ENCODE peak calls at places on chromosomes 16 and 17, in nine cellular contexts. P is stomach, A is sigmoid colon, H is GM12878, J is upper lobe of left lung, K is A549, U is tibial nerve, Z is transverse colon, N is esophagus muscularis mucosa. C is an unnamed sample.

GRCh38 chr17:43768382-43768781 is 9.8 kb upstream of the SOST start:
- DNase-seq in A (peak), P (peak), J (peak), Z (peak), U (peak), N (no peak), H (no peak), K (no peak), C (no peak)

GRCh38 chr17:31803494-31804213 is 55.4 kb downstream of the COPRS start:
- DNase-seq in P (no peak), Z (peak), K (peak), H (no peak), U (no peak), N (no peak), A (no peak), J (no peak), C (no peak)

GRCh38 chr16:23145608-23146007 is 3.6 kb downstream of the USP31 start:
- DNase-seq in U (no peak), K (peak), P (no peak), J (no peak), Z (no peak), N (no peak), H (no peak), A (no peak), C (no peak)

GRCh38 chr17:78935419-78936323 is 10.5 kb upstream of the TIMP2 start:
- DNase-seq in J (no peak), U (peak), N (no peak), P (peak), Z (peak), H (no peak), K (peak), A (peak), C (peak)

GRCh38 chr17:7591596-7591995 is 1.7 kb upstream of the SOX15 start:
- DNase-seq in J (no peak), Z (no peak), U (no peak), A (no peak), N (no peak), K (no peak), H (no peak), P (no peak), C (no peak)

GRCh38 chr16:21950782-21951521 is 2.2 kb upstream of the UQCRC2 start:
- DNase-seq in N (no peak), U (peak), A (no peak), H (no peak), Z (no peak), K (peak), P (no peak), J (no peak), C (no peak)

GRCh38 chr16:11218324-11218962 is 37.6 kb downstream of the SOCS1 start:
- DNase-seq in K (peak), J (no peak), Z (no peak), A (no peak), U (no peak), N (no peak), H (no peak), P (no peak), C (no peak)

GRCh38 chr16:7116734-7117133 is 215.9 kb upstream of the RBFOX1 start:
- DNase-seq in N (no peak), U (no peak), H (no peak), A (no peak), Z (no peak), P (no peak), J (no peak), K (no peak), C (no peak)

GRCh38 chr16:67181346-67181745 is 2.4 kb downstream of the MATCAP1 start:
- DNase-seq in P (no peak), K (no peak), A (peak), J (no peak), H (no peak), Z (peak), U (peak), N (no peak), C (peak)

GRCh38 chr17:68981288-68981687 is 26.1 kb upstream of the ABCA8 start:
- DNase-seq in P (peak), N (no peak), Z (peak), H (peak), J (no peak), U (peak), A (peak), K (no peak), C (no peak)

GRCh38 chr16:87897563-87898505 is 28.5 kb upstream of the SLC7A5 start:
- DNase-seq in A (no peak), P (no peak), H (no peak), N (no peak), K (no peak), U (no peak), Z (no peak), J (no peak), C (no peak)

GRCh38 chr16:12794486-12795399 is 8.9 kb downstream of the CPPED1 start:
- DNase-seq in N (no peak), P (no peak), J (no peak), Z (no peak), U (no peak), H (no peak), A (no peak), K (no peak), C (peak)

GRCh38 chr17:32912218-32912897 is 15.6 kb upstream of the TMEM98 start:
- DNase-seq in A (peak), N (peak), Z (peak), P (peak), K (peak), J (peak), U (peak), H (no peak), C (peak)

GRCh38 chr17:32445976-32446375 is 1.7 kb downstream of the PSMD11 start:
- DNase-seq in K (peak), U (no peak), J (no peak), Z (no peak), P (no peak), N (no peak), A (no peak), H (no peak), C (no peak)

GRCh38 chr16:28990375-28991040 is 5.7 kb downstream of the LAT start:
- DNase-seq in U (no peak), Z (no peak), K (no peak), H (no peak), J (no peak), N (no peak), A (no peak), P (no peak), C (no peak)

GRCh38 chr16:11052080-11052808 is 107.9 kb downstream of the CLEC16A start:
- DNase-seq in K (no peak), U (no peak), H (peak), Z (peak), N (no peak), P (no peak), J (peak), A (peak), C (peak)

GRCh38 chr16:76343761-76344160 is 66.6 kb downstream of the CNTNAP4 start:
- DNase-seq in H (no peak), J (no peak), Z (no peak), N (no peak), A (no peak), U (no peak), K (no peak), P (no peak), C (no peak)

GRCh38 chr17:66576473-66576872 is 258.4 kb upstream of the CACNG5 start:
- DNase-seq in A (no peak), P (no peak), K (no peak), J (no peak), Z (no peak), U (no peak), N (no peak), H (no peak), C (no peak)

GRCh38 chr17:41810659-41811548 is 845 bp downstream of the P3H4 start:
- DNase-seq in A (peak), P (peak), K (no peak), U (no peak), N (no peak), Z (peak), H (no peak), J (no peak), C (no peak)

GRCh38 chr17:76867578-76868175 is 527 bp upstream of the MGAT5B start:
- DNase-seq in H (no peak), J (no peak), Z (no peak), N (no peak), U (no peak), P (no peak), A (no peak), K (peak), C (no peak)

GRCh38 chr16:10558746-10559641 is 21.4 kb downstream of the EMP2 start:
- DNase-seq in Z (peak), N (no peak), A (peak), J (peak), P (peak), H (no peak), U (peak), K (no peak), C (peak)

GRCh38 chr17:56894859-56895455 is 18.9 kb downstream of the TRIM25 start:
- DNase-seq in J (no peak), A (no peak), K (no peak), U (no peak), Z (no peak), N (no peak), P (no peak), H (no peak), C (no peak)

GRCh38 chr16:70800306-70800705 is 652 bp downstream of the VAC14 start:
- DNase-seq in U (no peak), K (no peak), J (no peak), N (no peak), H (no peak), A (no peak), P (no peak), Z (no peak), C (no peak)

GRCh38 chr16:69910964-69911363 is 40.2 kb upstream of the CLEC18A start:
- DNase-seq in P (no peak), N (no peak), K (no peak), A (no peak), J (no peak), H (no peak), U (no peak), Z (no peak), C (no peak)

GRCh38 chr17:7238418-7239090 is 703 bp downstream of the PHF23 start:
- DNase-seq in N (no peak), P (no peak), J (peak), A (peak), U (no peak), Z (no peak), K (peak), H (no peak), C (peak)

GRCh38 chr16:79595916-79596450 is 4.6 kb downstream of the MAF start:
- DNase-seq in K (no peak), A (no peak), H (no peak), N (no peak), P (no peak), J (no peak), Z (no peak), U (no peak), C (no peak)

GRCh38 chr17:2560658-2561057 is 32.8 kb upstream of the PAFAH1B1 start:
- DNase-seq in U (no peak), Z (no peak), H (no peak), J (no peak), N (no peak), P (no peak), K (no peak), A (no peak), C (no peak)

GRCh38 chr16:82138478-82139285 is 31.3 kb downstream of the MPHOSPH6 start:
- DNase-seq in A (no peak), Z (no peak), H (no peak), J (no peak), N (no peak), U (no peak), P (no peak), K (no peak), C (no peak)

GRCh38 chr16:88744839-88745521 is 38.7 kb downstream of the CTU2 start:
- DNase-seq in A (no peak), U (no peak), H (no peak), P (no peak), J (no peak), N (no peak), K (no peak), Z (no peak), C (no peak)

GRCh38 chr16:4207229-4207628 is 34.7 kb downstream of the SRL start:
- DNase-seq in H (no peak), U (no peak), Z (no peak), K (no peak), P (no peak), J (no peak), N (no peak), A (no peak), C (no peak)

GRCh38 chr16:11356573-11357331 is 11.5 kb downstream of the RMI2 start:
- DNase-seq in Z (peak), N (no peak), K (peak), U (peak), J (peak), H (no peak), A (peak), P (peak), C (peak)

GRCh38 chr16:5874899-5875298 is 777.3 kb upstream of the EEF2KMT start:
- DNase-seq in J (no peak), U (no peak), P (no peak), K (no peak), Z (no peak), N (no peak), A (no peak), H (no peak), C (no peak)

GRCh38 chr17:62090021-62090824 is 25.1 kb upstream of the MED13 start:
- DNase-seq in N (no peak), Z (no peak), U (no peak), P (no peak), A (no peak), H (no peak), K (no peak), J (no peak), C (no peak)

GRCh38 chr17:62083651-62084050 is 18.6 kb upstream of the MED13 start:
- DNase-seq in Z (no peak), J (no peak), N (no peak), U (no peak), H (no peak), A (no peak), K (no peak), P (no peak), C (no peak)

GRCh38 chr17:62089296-62089695 is 24.2 kb upstream of the MED13 start:
- DNase-seq in U (no peak), A (no peak), P (no peak), H (no peak), K (no peak), N (no peak), Z (no peak), J (no peak), C (no peak)

GRCh38 chr17:62090868-62091267 is 25.8 kb upstream of the MED13 start:
- DNase-seq in N (no peak), J (no peak), P (no peak), U (no peak), Z (no peak), K (no peak), A (no peak), H (no peak), C (no peak)

GRCh38 chr17:62085511-62086408 is 20.7 kb upstream of the MED13 start:
- DNase-seq in J (peak), A (no peak), Z (no peak), N (no peak), K (no peak), H (no peak), P (no peak), U (no peak), C (no peak)
- TF ChIP-seq EP300 in J (no peak), A (no peak), Z (no peak), N (no peak), K (no peak), H (no peak), P (no peak), U (no peak), C (no peak)

GRCh38 chr17:34755371-34755770 is 176.0 kb downstream of the TMEM132E start:
- DNase-seq in N (no peak), Z (no peak), A (peak), U (no peak), H (no peak), K (no peak), P (no peak), J (no peak), C (no peak)
- H3K27ac ChIP-seq in N (no peak), Z (no peak), A (no peak), U (no peak), H (no peak), K (no peak), P (no peak), J (no peak), C (no peak)

DNA sequence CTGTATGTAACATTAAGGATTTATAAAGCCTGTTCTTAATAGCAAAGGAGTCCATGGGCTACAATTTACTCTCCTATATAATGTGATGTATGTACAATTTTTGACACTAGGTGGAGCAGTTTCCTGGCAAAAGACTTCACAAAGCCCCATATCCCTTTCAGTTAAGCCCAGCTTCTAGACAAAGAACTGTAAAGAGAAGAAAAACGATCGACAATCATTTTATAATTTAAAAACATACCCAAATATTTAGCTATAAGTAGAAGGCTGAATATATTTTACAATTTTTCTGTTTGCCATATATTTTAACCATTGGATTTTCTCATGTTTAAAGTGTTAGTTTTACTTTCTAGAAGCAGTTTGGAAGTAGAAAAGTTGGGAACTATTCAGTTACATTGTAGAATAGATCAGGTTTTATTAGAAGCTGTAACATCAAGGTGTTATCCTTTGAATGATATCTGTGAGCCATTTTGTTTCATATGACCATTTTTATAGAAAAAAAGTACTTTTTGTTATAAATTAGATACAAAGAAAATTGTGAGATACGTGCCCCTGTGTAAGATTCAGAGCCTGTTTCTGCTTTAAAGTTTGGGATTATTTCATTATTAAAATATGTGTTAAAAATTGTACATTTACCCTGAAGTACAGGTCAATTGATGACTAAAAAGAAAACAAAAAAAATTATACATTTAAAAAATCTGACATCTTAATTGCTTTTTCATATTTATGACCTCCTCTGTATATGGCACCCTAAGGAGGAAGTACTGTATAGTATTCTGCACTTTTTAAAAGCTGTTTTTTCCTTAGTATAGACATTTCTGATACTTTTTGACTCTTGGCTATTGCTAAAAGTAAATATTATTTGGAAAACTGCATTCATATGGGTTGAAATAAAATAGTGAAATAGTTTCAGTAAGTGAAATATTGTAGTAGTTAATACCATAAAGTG is 46.3 kb downstream of the VMP1 start:
- DNase-seq in P (no peak), A (no peak), K (peak), U (peak), J (no peak), N (no peak), H (peak), Z (no peak), C (no peak)
- TF ChIP-seq EP300 in P (no peak), A (no peak), K (no peak), U (peak), J (no peak), N (no peak), H (no peak), Z (no peak), C (no peak)

DNA sequence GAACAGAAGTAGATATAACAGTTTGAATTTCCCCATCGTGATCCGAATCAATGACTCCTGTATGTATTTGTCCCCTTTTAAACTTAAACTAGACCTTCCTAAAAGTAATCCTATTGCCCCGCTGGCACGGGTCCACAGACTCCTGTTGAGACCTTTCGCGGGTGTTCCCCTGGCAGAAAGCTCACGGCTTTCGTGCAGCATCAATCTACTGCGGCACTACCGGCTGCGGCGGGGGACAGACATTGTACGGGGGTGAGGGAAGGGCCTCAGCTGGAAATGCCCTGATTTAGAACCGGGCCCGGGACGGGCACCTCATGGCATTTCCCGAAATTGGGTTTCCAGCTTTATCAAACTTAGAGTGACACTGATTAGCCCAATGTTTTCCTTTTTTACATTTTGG is 14.6 kb downstream of the IL32 start:
- DNase-seq in K (no peak), P (no peak), H (no peak), Z (no peak), N (no peak), U (no peak), A (no peak), J (no peak), C (no peak)
- H3K27ac ChIP-seq in K (no peak), P (no peak), H (no peak), Z (no peak), N (no peak), U (no peak), A (no peak), J (no peak), C (no peak)

GRCh38 chr17:38345743-38346142 is 2.0 kb upstream of the GPR179 start:
- DNase-seq in U (no peak), K (no peak), N (no peak), Z (no peak), J (no peak), H (no peak), P (no peak), A (no peak), C (no peak)
- TF ChIP-seq EP300 in U (no peak), K (no peak), N (no peak), Z (no peak), J (no peak), H (no peak), P (no peak), A (no peak), C (no peak)

GRCh38 chr17:82272495-82273326 is 789 bp downstream of the CSNK1D start:
- DNase-seq in U (peak), H (no peak), P (no peak), Z (peak), A (no peak), K (no peak), N (no peak), J (peak), C (no peak)

GRCh38 chr17:82271401-82271800 is 2.1 kb downstream of the CSNK1D start:
- DNase-seq in H (no peak), N (no peak), Z (no peak), K (no peak), A (no peak), U (no peak), P (no peak), J (no peak), C (no peak)

GRCh38 chr17:82269138-82269881 is 4.2 kb downstream of the CSNK1D start:
- DNase-seq in Z (peak), J (no peak), U (no peak), N (no peak), K (no peak), H (no peak), A (no peak), P (no peak), C (no peak)

GRCh38 chr17:82269882-82270500 is 3.5 kb downstream of the CSNK1D start:
- DNase-seq in U (no peak), P (peak), A (no peak), K (no peak), J (no peak), H (no peak), Z (no peak), N (no peak), C (no peak)

DNA sequence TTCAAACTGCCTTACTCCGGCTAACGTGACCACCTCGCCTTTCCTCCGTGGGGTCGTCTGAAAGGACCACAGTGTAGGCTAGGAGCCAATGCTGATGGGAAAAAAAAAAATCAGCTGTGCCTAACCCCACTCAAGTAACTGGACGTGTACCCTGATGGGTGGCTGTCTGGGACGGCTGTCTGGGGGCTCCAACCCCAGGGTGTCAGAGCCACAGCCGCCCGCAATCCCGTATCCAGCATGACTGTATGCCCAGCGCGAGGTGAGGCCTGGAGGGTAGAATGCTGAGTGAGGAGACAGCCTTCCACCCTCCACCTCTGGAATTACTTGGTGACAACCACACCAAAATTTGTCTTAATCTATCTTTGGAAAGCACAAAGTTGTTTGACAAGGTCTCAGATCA is 2.8 kb downstream of the CSNK1D start:
- DNase-seq in U (no peak), A (no peak), N (no peak), Z (no peak), P (no peak), K (no peak), H (no peak), J (no peak), C (no peak)
- H3K27ac ChIP-seq in U (no peak), A (peak), N (peak), Z (peak), P (peak), K (peak), H (no peak), J (peak), C (no peak)

GRCh38 chr17:16599537-16599936 is 30.5 kb upstream of the ZNF287 start:
- DNase-seq in H (no peak), J (no peak), A (no peak), N (no peak), U (no peak), Z (no peak), K (no peak), P (no peak), C (no peak)
- TF ChIP-seq EP300 in H (no peak), J (no peak), A (no peak), N (no peak), U (no peak), Z (no peak), K (no peak), P (no peak), C (no peak)

C was measured in ovary.